ENCODE peak calls at places on chromosomes 4 and X, in eight cellular contexts. Z is cardiac fibroblast, U is colonic mucosa, G is hypothalamus, T is thyroid gland, O is transverse colon, N is RPMI7951, L is GM13977. K is an unnamed sample.

GRCh38 chr4:76780781-76781697 is 116.9 kb downstream of the SOWAHB start:
- DNase-seq in Z (no peak), U (no peak), G (no peak), T (peak), O (no peak), N (no peak), L (no peak), K (no peak)

GRCh38 chr4:56986192-56986591 is 7.5 kb downstream of the POLR2B start:
- DNase-seq in Z (no peak), U (no peak), G (no peak), T (no peak), O (no peak), N (no peak), L (no peak), K (no peak)

GRCh38 chrX:22063284-22063683 is 31.2 kb downstream of the PHEX start:
- DNase-seq in Z (peak), U (no peak), G (no peak), T (peak), O (no peak), N (peak), L (peak), K (peak)

GRCh38 chr4:117447925-117448324 is 362.5 kb upstream of the TRAM1L1 start:
- DNase-seq in Z (no peak), U (peak), G (no peak), T (no peak), O (no peak), N (no peak), L (no peak), K (peak)

GRCh38 chrX:115693476-115693875 is 132.5 kb downstream of the PLS3 start:
- DNase-seq in Z (no peak), U (no peak), G (no peak), T (no peak), O (no peak), N (no peak), L (no peak), K (no peak)

GRCh38 chr4:156545003-156545785 is 426.4 kb downstream of the PDGFC start:
- DNase-seq in Z (peak), U (no peak), G (no peak), T (no peak), O (no peak), N (no peak), L (no peak), K (no peak)

GRCh38 chr4:2416564-2417195 is 1.8 kb downstream of the ZFYVE28 start:
- DNase-seq in Z (peak), U (peak), G (no peak), T (peak), O (peak), N (peak), L (no peak), K (peak)

GRCh38 chr4:3725936-3726895 is 40.0 kb upstream of the ADRA2C start:
- DNase-seq in Z (no peak), U (no peak), G (no peak), T (no peak), O (no peak), N (no peak), L (no peak), K (no peak)

GRCh38 chrX:45847966-45848365 is 647.3 kb upstream of the DIPK2B start:
- DNase-seq in Z (no peak), U (no peak), G (no peak), T (no peak), O (no peak), N (no peak), L (no peak), K (no peak)

GRCh38 chr4:41204400-41204978 is 9.9 kb downstream of the APBB2 start:
- DNase-seq in Z (peak), U (no peak), G (no peak), T (peak), O (no peak), N (peak), L (no peak), K (no peak)

GRCh38 chr4:43816107-43816506 is 632.5 kb downstream of the KCTD8 start:
- DNase-seq in Z (no peak), U (no peak), G (no peak), T (no peak), O (no peak), N (no peak), L (no peak), K (no peak)

GRCh38 chr4:12389604-12390003 is 960.9 kb upstream of the HS3ST1 start:
- DNase-seq in Z (no peak), U (no peak), G (no peak), T (no peak), O (no peak), N (no peak), L (no peak), K (no peak)

GRCh38 chr4:113750734-113751133 is 10.8 kb downstream of the CAMK2D start:
- DNase-seq in Z (no peak), U (no peak), G (no peak), T (no peak), O (no peak), N (no peak), L (no peak), K (no peak)

GRCh38 chrX:23742174-23742692 is 843 bp downstream of the ACOT9 start:
- DNase-seq in Z (peak), U (peak), G (no peak), T (peak), O (peak), N (peak), L (peak), K (peak)

GRCh38 chr4:121139533-121140222 is 24.4 kb downstream of the TNIP3 start:
- DNase-seq in Z (peak), U (no peak), G (no peak), T (no peak), O (no peak), N (no peak), L (peak), K (no peak)

GRCh38 chrX:72121381-72121780 is 10.3 kb downstream of the RTL5 start:
- DNase-seq in Z (peak), U (peak), G (no peak), T (peak), O (peak), N (peak), L (no peak), K (peak)

GRCh38 chrX:39814391-39814790 is 283.4 kb downstream of the BCOR start:
- DNase-seq in Z (peak), U (peak), G (no peak), T (no peak), O (peak), N (peak), L (peak), K (peak)

GRCh38 chrX:30822068-30822671 is 66.9 kb downstream of the TAB3 start:
- DNase-seq in Z (peak), U (no peak), G (no peak), T (no peak), O (no peak), N (peak), L (peak), K (no peak)

GRCh38 chrX:35076061-35076460 is 133.5 kb downstream of the FAM47B start:
- DNase-seq in Z (no peak), U (no peak), G (no peak), T (no peak), O (no peak), N (no peak), L (no peak), K (no peak)

GRCh38 chr4:8171941-8172924 is 13.6 kb upstream of the ABLIM2 start:
- DNase-seq in Z (no peak), U (no peak), G (no peak), T (no peak), O (no peak), N (peak), L (peak), K (no peak)

GRCh38 chr4:108107116-108107515 is 61.6 kb downstream of the LEF1 start:
- DNase-seq in Z (no peak), U (no peak), G (no peak), T (no peak), O (no peak), N (no peak), L (no peak), K (no peak)

GRCh38 chr4:85756938-85757337 is 282.0 kb downstream of the ARHGAP24 start:
- DNase-seq in Z (peak), U (no peak), G (no peak), T (peak), O (no peak), N (peak), L (peak), K (no peak)

GRCh38 chrX:106898462-106898861 is 4.7 kb downstream of the RIPPLY1 start:
- DNase-seq in Z (peak), U (no peak), G (no peak), T (peak), O (no peak), N (peak), L (peak), K (no peak)

GRCh38 chr4:162443510-162443909 is 279.7 kb upstream of the FSTL5 start:
- DNase-seq in Z (no peak), U (no peak), G (no peak), T (no peak), O (no peak), N (no peak), L (no peak), K (no peak)

GRCh38 chr4:14800977-14801376 is 201.3 kb upstream of the CPEB2 start:
- DNase-seq in Z (no peak), U (no peak), G (no peak), T (no peak), O (no peak), N (no peak), L (no peak), K (no peak)

GRCh38 chr4:153154010-153154975 is 50.0 kb upstream of the TRIM2 start:
- DNase-seq in Z (peak), U (peak), G (no peak), T (peak), O (peak), N (peak), L (no peak), K (peak)

GRCh38 chrX:40855411-40855810 is 120.1 kb upstream of the MED14 start:
- DNase-seq in Z (no peak), U (no peak), G (no peak), T (no peak), O (no peak), N (peak), L (no peak), K (no peak)

GRCh38 chrX:142089193-142089592 is 115.9 kb downstream of the MAGEC2 start:
- DNase-seq in Z (peak), U (no peak), G (no peak), T (no peak), O (no peak), N (no peak), L (no peak), K (no peak)

GRCh38 chr4:6472387-6473263 is at the start of gene PPP2R2C:
- DNase-seq in Z (no peak), U (peak), G (no peak), T (no peak), O (no peak), N (no peak), L (peak), K (no peak)

GRCh38 chrX:53089224-53089842 is 4.6 kb upstream of the KANTR start:
- DNase-seq in Z (peak), U (peak), G (no peak), T (peak), O (peak), N (peak), L (peak), K (peak)

GRCh38 chr4:134027931-134028330 is 173.7 kb downstream of the PABPC4L start:
- DNase-seq in Z (peak), U (no peak), G (no peak), T (no peak), O (no peak), N (peak), L (no peak), K (no peak)

GRCh38 chrX:139052461-139052860 is 340.9 kb upstream of the FGF13 start:
- DNase-seq in Z (no peak), U (no peak), G (no peak), T (no peak), O (no peak), N (no peak), L (no peak), K (no peak)

GRCh38 chr4:151015458-151016344 is 617 bp upstream of the LRBA start:
- DNase-seq in Z (peak), U (peak), G (peak), T (peak), O (peak), N (peak), L (peak), K (peak)

GRCh38 chr4:183541081-183542045 is 36.5 kb downstream of the ING2 start:
- DNase-seq in Z (no peak), U (no peak), G (no peak), T (no peak), O (no peak), N (no peak), L (no peak), K (no peak)

GRCh38 chrX:133783273-133783672 is 202.1 kb downstream of the GPC3 start:
- DNase-seq in Z (no peak), U (no peak), G (no peak), T (no peak), O (no peak), N (no peak), L (peak), K (no peak)

GRCh38 chr4:123843137-123843536 is 446.5 kb downstream of the SPRY1 start:
- DNase-seq in Z (no peak), U (no peak), G (no peak), T (no peak), O (no peak), N (peak), L (no peak), K (no peak)

GRCh38 chr4:1872918-1873269 is 1.7 kb downstream of the NSD2 start:
- DNase-seq in Z (peak), U (no peak), G (no peak), T (no peak), O (no peak), N (peak), L (peak), K (no peak)

GRCh38 chr4:127560755-127561154 is 72.0 kb upstream of the INTU start:
- DNase-seq in Z (no peak), U (no peak), G (no peak), T (no peak), O (no peak), N (no peak), L (no peak), K (no peak)

GRCh38 chr4:53929955-53930798 is 134.2 kb downstream of the CHIC2 start:
- DNase-seq in Z (peak), U (peak), G (peak), T (peak), O (peak), N (peak), L (peak), K (peak)

K was measured in left colon.